ENCODE peak calls at places on chromosomes 1 and 21, in five cellular contexts. O is left ventricle myocardium inferior, C is right cardiac atrium, J is RWPE2, B is sigmoid colon. Z is an unnamed sample.

GRCh38 chr1:220776725-220777326 is 9.9 kb upstream of the MTARC1 start:
- DNase-seq in C (peak; percentile 93), J (no peak), B (peak; percentile 87), O (peak; percentile 83), Z (peak; percentile 83)

GRCh38 chr21:16205527-16205926 is 475.7 kb downstream of the USP25 start:
- DNase-seq in O (no peak), J (no peak), C (no peak), B (no peak), Z (no peak)

GRCh38 chr1:243748706-243749283 is 101.2 kb downstream of the AKT3 start:
- DNase-seq in J (no peak), O (no peak), C (no peak), B (no peak), Z (no peak)

GRCh38 chr1:186374313-186375151 is 521 bp downstream of the TPR start:
- DNase-seq in J (no peak), B (no peak), O (peak; percentile 23), C (no peak), Z (no peak)

GRCh38 chr1:63322944-63323865 is 838 bp downstream of the FOXD3 start:
- DNase-seq in O (no peak), J (no peak), B (peak; percentile 66), C (peak; percentile 52), Z (no peak)

GRCh38 chr1:21869620-21870121 is 57.6 kb downstream of the LDLRAD2 start:
- DNase-seq in J (peak; percentile 96), C (peak; percentile 91), O (peak; percentile 79), B (peak; percentile 97), Z (peak; percentile 92)

GRCh38 chr21:39156024-39156423 is 27.2 kb downstream of the PSMG1 start:
- DNase-seq in O (no peak), J (no peak), B (no peak), C (no peak), Z (no peak)

GRCh38 chr1:917466-918091 is 6.1 kb upstream of the SAMD11 start:
- DNase-seq in O (no peak), B (no peak), J (no peak), C (peak; percentile 59), Z (no peak)

GRCh38 chr1:151568626-151569088 is 28.5 kb downstream of the TUFT1 start:
- DNase-seq in B (no peak), C (no peak), O (no peak), J (no peak), Z (no peak)

GRCh38 chr1:236677641-236678235 is 8.6 kb upstream of the ACTN2 start:
- DNase-seq in C (no peak), O (no peak), J (no peak), B (no peak), Z (no peak)

GRCh38 chr1:87333692-87334347 is 5.1 kb downstream of the LMO4 start:
- DNase-seq in J (no peak), C (no peak), B (no peak), O (no peak), Z (no peak)

GRCh38 chr1:77487631-77488030 is 194.8 kb downstream of the ZZZ3 start:
- DNase-seq in C (no peak), B (no peak), J (no peak), O (no peak), Z (no peak)

GRCh38 chr1:77484926-77485325 is 197.5 kb downstream of the ZZZ3 start:
- DNase-seq in C (no peak), O (no peak), J (no peak), B (no peak), Z (no peak)

GRCh38 chr1:77489910-77490309 is 192.5 kb downstream of the ZZZ3 start:
- DNase-seq in C (no peak), O (no peak), B (no peak), J (no peak), Z (no peak)

DNA sequence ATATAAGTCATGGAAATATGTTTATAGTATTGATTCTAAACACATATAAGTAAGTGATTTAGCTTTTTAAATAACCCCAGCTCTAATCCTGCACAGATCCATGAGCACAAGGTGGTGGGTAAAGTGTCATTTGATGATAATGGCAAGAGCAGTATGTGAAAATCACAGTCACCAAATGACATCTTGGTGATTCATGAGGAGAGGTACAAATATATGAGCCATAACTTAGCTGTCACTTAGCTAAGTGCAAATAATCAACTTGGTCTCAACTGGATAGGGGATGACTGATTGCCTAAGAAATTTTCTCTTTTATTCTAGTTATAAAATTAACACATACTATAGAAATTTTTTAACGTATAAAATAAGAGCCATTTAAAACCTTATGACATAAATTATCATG is 198.1 kb downstream of the ZZZ3 start:
- DNase-seq in J (no peak), B (no peak), C (no peak), O (no peak), Z (no peak)
- H3K4me1 ChIP-seq in J (no peaks in the 10 kb centered on the region), B (no peaks in the 10 kb centered on the region), C (no peaks in the 10 kb centered on the region), O (no peaks in the 10 kb centered on the region), Z (no peaks in the 10 kb centered on the region)

GRCh38 chr1:40316595-40317393 is at the start of gene COL9A2:
- DNase-seq in J (no peak), B (no peak), C (peak; percentile 83), O (no peak), Z (no peak)
- H3K4me3 ChIP-seq in J (peak within 1 kb of the TSS; percentile 37), B (peak within 1 kb of the TSS; percentile 55), C (peak within 1 kb of the TSS; percentile 59), O (peak within 1 kb of the TSS; percentile 66), Z (peak within 1 kb of the TSS; percentile 21)

GRCh38 chr1:209196140-209196539 is 387.4 kb upstream of the CAMK1G start:
- DNase-seq in C (no peak), J (no peak), B (no peak), O (no peak), Z (no peak)

GRCh38 chr1:209191242-209191626 is 392.3 kb upstream of the CAMK1G start:
- DNase-seq in B (no peak), O (no peak), J (no peak), C (no peak), Z (no peak)

GRCh38 chr1:209187589-209187988 is 395.9 kb upstream of the CAMK1G start:
- DNase-seq in O (no peak), B (no peak), J (no peak), C (no peak), Z (no peak)

GRCh38 chr1:209190591-209191241 is 392.8 kb upstream of the CAMK1G start:
- DNase-seq in O (no peak), B (no peak), J (no peak), C (peak; percentile 57), Z (no peak)
- H3K27ac ChIP-seq in O (no peak overlapping the region), B (no peak overlapping the region), J (no peak overlapping the region), C (no peak overlapping the region), Z (no peak overlapping the region)

DNA sequence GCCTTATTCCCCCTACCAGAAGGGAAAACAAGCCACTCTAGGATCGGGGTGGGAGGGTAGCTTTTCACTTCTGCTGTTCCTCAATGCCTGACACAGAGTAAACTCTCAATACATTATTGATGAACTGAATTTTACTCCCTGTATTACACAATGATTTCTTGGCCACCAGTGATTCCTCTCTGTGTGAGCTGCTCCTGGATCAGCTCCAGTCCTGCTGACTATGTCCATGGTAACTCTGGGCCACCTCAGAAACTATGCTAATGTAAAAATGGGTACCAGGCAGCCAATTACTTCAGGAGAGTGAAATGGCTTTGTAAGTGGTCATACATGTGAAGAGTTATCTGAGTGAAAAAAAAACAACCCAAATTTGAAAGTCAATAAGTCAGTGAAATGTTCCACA is 311.1 kb downstream of the KCNH1 start:
- DNase-seq in J (no peak), B (no peak), C (no peak), O (no peak), Z (no peak)
- H3K4me1 ChIP-seq in J (no peaks in the 10 kb centered on the region), B (no peaks in the 10 kb centered on the region), C (no peaks in the 10 kb centered on the region), O (no peaks in the 10 kb centered on the region), Z (no peaks in the 10 kb centered on the region)

DNA sequence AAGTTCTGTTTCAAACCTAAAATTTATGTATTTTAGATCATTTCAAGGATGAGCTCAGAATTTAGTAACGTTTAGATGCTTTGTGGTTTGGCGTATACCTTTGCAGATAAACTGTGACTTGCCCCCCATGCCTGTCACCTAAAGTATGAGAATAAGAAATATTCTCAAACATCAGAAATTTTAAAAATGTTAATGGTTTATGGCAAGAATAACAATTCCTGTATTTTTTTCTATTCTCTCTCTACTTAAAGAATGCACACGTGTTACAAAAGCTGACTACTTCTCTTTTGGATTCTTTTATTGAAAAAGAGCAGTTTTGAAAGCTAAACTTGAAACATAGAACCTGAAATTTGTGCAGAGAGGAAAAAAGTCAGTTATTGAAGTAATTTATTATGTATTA is 3.9 kb downstream of the NFIA start:
- DNase-seq in C (no peak), O (no peak), B (no peak), J (no peak), Z (no peak)
- H3K4me3 ChIP-seq in C (peak overlapping the region; percentile 52), O (peak overlapping the region; percentile 88), B (peak overlapping the region; percentile 95), J (peak overlapping the region; percentile 7), Z (peak overlapping the region; percentile 95)

GRCh38 chr1:165927169-165927568 is 99.8 kb downstream of the UCK2 start:
- DNase-seq in B (no peak), O (no peak), C (no peak), J (no peak), Z (no peak)
- H3K27ac ChIP-seq in B (no peak overlapping the region), O (no peak overlapping the region), C (no peak overlapping the region), J (no peak overlapping the region), Z (no peak overlapping the region)

GRCh38 chr1:181092883-181093282 is 4.4 kb downstream of the IER5 start:
- DNase-seq in C (no peak), J (no peak), O (no peak), B (no peak), Z (no peak)

GRCh38 chr1:181090653-181091126 is 2.2 kb downstream of the IER5 start:
- DNase-seq in O (no peak), C (no peak), J (no peak), B (no peak), Z (no peak)

GRCh38 chr1:181091322-181092040 is 3.0 kb downstream of the IER5 start:
- DNase-seq in J (no peak), C (no peak), O (no peak), B (no peak), Z (no peak)

GRCh38 chr1:181089777-181090505 is 1.4 kb downstream of the IER5 start:
- DNase-seq in C (peak; percentile 88), O (peak; percentile 72), J (peak; percentile 63), B (peak; percentile 92), Z (peak; percentile 71)

GRCh38 chr1:181092056-181092455 is 3.6 kb downstream of the IER5 start:
- DNase-seq in B (no peak), J (no peak), C (no peak), O (no peak), Z (no peak)
- H3K4me1 ChIP-seq in B (peaks cover 65% of the 10 kb centered on the region), J (peaks cover 25% of the 10 kb centered on the region), C (peaks cover 15% of the 10 kb centered on the region), O (peaks cover 88% of the 10 kb centered on the region), Z (no peaks in the 10 kb centered on the region)